ENCODE peak calls at places on chromosomes 13 and 19, in ten cellular contexts. O, R, A, T, Z, S, X, W, P and M are unnamed samples.

GRCh38 chr13:28268800-28269223 is 130.5 kb downstream of the PAN3 start:
- DNase-seq in S (no peak), X (no peak), O (no peak), Z (no peak), R (no peak), T (no peak), W (peak; percentile 73), P (no peak), A (no peak), M (no peak)

GRCh38 chr19:11499890-11500420 is 5.7 kb downstream of the ZNF653 start:
- DNase-seq in X (no peak), P (no peak), S (no peak), R (no peak), T (no peak), O (no peak), Z (no peak), A (no peak), W (no peak), M (no peak)

GRCh38 chr13:110097013-110097412 is 209.9 kb downstream of the COL4A1 start:
- DNase-seq in Z (no peak), S (no peak), O (no peak), P (no peak), A (no peak), T (no peak), R (no peak), X (no peak), W (no peak), M (no peak)

GRCh38 chr13:83184819-83185218 is 697.5 kb downstream of the SLITRK1 start:
- DNase-seq in O (no peak), W (no peak), S (no peak), R (no peak), Z (no peak), T (no peak), P (no peak), A (no peak), X (no peak), M (no peak)

GRCh38 chr13:78827471-78827870 is 168.5 kb upstream of the OBI1 start:
- DNase-seq in R (no peak), T (no peak), W (no peak), A (no peak), O (no peak), S (no peak), P (no peak), Z (no peak), X (no peak), M (no peak)

GRCh38 chr13:49225358-49226042 is 5.4 kb downstream of the MLNR start:
- DNase-seq in R (no peak), O (no peak), S (no peak), Z (no peak), A (no peak), W (no peak), T (no peak), X (no peak), P (no peak), M (no peak)

GRCh38 chr13:110617326-110618072 is 2.2 kb downstream of the NAXD start:
- DNase-seq in A (no peak), X (no peak), T (peak; percentile 59), O (peak; percentile 53), S (no peak), W (no peak), Z (peak; percentile 44), P (no peak), R (no peak), M (peak; percentile 66)

GRCh38 chr13:80727321-80727975 is 386.5 kb upstream of the SPRY2 start:
- DNase-seq in P (no peak), R (no peak), T (no peak), O (no peak), X (no peak), S (no peak), W (no peak), Z (no peak), A (no peak), M (no peak)

GRCh38 chr19:38667552-38668205 is 20.2 kb downstream of the ACTN4 start:
- DNase-seq in X (no peak), O (no peak), Z (peak; percentile 44), S (no peak), A (no peak), W (peak; percentile 67), T (no peak), P (no peak), R (no peak), M (no peak)

GRCh38 chr19:49469828-49470614 is 4.0 kb upstream of the FLT3LG start:
- DNase-seq in A (peak; percentile 93), X (no peak), W (peak; percentile 69), O (no peak), S (peak; percentile 84), R (peak; percentile 60), Z (peak; percentile 22), P (no peak), T (peak; percentile 72), M (peak; percentile 57)

GRCh38 chr19:6125571-6125989 is 9.9 kb upstream of the ACSBG2 start:
- DNase-seq in O (peak; percentile 69), S (peak; percentile 68), T (peak; percentile 71), X (peak; percentile 67), A (peak; percentile 75), R (peak; percentile 39), W (peak; percentile 69), P (peak; percentile 82), Z (peak; percentile 71), M (peak; percentile 54)

GRCh38 chr19:13260883-13261653 is 110.9 kb downstream of the IER2 start:
- DNase-seq in W (no peak), Z (peak; percentile 95), O (no peak), A (peak; percentile 31), R (no peak), X (no peak), S (no peak), T (no peak), P (no peak), M (no peak)

GRCh38 chr19:10468133-10468532 is 35.0 kb downstream of the KEAP1 start:
- DNase-seq in X (no peak), R (no peak), P (no peak), Z (no peak), T (no peak), W (no peak), S (no peak), A (no peak), O (no peak), M (no peak)

GRCh38 chr13:71460179-71460578 is 406.8 kb downstream of the DACH1 start:
- DNase-seq in W (no peak), Z (no peak), T (no peak), R (no peak), X (no peak), A (no peak), S (no peak), O (no peak), P (no peak), M (no peak)

GRCh38 chr19:13670846-13671245 is 93.5 kb upstream of the MRI1 start:
- DNase-seq in X (peak; percentile 19), W (no peak), Z (no peak), A (no peak), T (no peak), P (no peak), O (no peak), R (no peak), S (no peak), M (no peak)

GRCh38 chr13:98065468-98065867 is 77.4 kb upstream of the FARP1 start:
- DNase-seq in O (no peak), A (no peak), S (no peak), P (no peak), T (no peak), W (no peak), R (no peak), X (no peak), Z (no peak), M (no peak)

GRCh38 chr13:26998265-26998664 is 173.3 kb downstream of the USP12 start:
- DNase-seq in T (no peak), X (no peak), W (no peak), S (no peak), R (no peak), O (no peak), Z (no peak), A (no peak), P (no peak), M (no peak)

GRCh38 chr19:16096281-16096855 is 15.3 kb upstream of the RAB8A start:
- DNase-seq in T (no peak), W (no peak), A (no peak), O (no peak), Z (no peak), R (no peak), S (no peak), P (no peak), X (no peak), M (no peak)

GRCh38 chr13:75468098-75468497 is 13.9 kb downstream of the TBC1D4 start:
- DNase-seq in W (no peak), X (no peak), R (no peak), S (no peak), P (no peak), A (no peak), Z (no peak), O (no peak), T (no peak), M (no peak)

GRCh38 chr19:55113570-55114039 is 3.8 kb downstream of the PPP1R12C start:
- DNase-seq in A (no peak), W (peak; percentile 78), R (no peak), P (peak; percentile 91), S (no peak), T (peak; percentile 81), X (no peak), Z (peak; percentile 95), O (peak; percentile 60), M (peak; percentile 71)

GRCh38 chr19:55255618-55256423 is 3.0 kb downstream of the PPP6R1 start:
- DNase-seq in T (peak; percentile 42), A (peak; percentile 69), Z (no peak), W (peak; percentile 53), S (peak; percentile 54), O (no peak), P (no peak), X (no peak), R (no peak), M (no peak)

GRCh38 chr19:17777840-17778620 is 16.9 kb upstream of the B3GNT3 start:
- DNase-seq in R (peak; percentile 19), P (peak; percentile 86), Z (peak; percentile 61), X (no peak), W (peak; percentile 63), O (peak; percentile 96), A (peak; percentile 56), S (no peak), T (peak; percentile 80), M (peak; percentile 91)

GRCh38 chr13:65472336-65472735 is 1757.8 kb downstream of the PCDH9 start:
- DNase-seq in W (no peak), R (no peak), Z (no peak), S (no peak), X (no peak), T (no peak), P (no peak), O (no peak), A (no peak), M (no peak)

GRCh38 chr13:113021391-113021790 is 52.4 kb downstream of the MCF2L start:
- DNase-seq in O (no peak), Z (no peak), W (no peak), X (no peak), A (no peak), T (no peak), R (no peak), S (no peak), P (no peak), M (no peak)

GRCh38 chr19:2902590-2903218 is 2.0 kb downstream of the ZNF57 start:
- DNase-seq in X (no peak), S (no peak), T (no peak), R (no peak), A (no peak), Z (no peak), W (no peak), O (no peak), P (no peak), M (no peak)

GRCh38 chr19:11204943-11205349 is 7.6 kb upstream of the KANK2 start:
- DNase-seq in W (no peak), O (no peak), P (no peak), R (no peak), Z (no peak), T (no peak), X (no peak), S (no peak), A (no peak), M (no peak)

GRCh38 chr19:46659151-46660007 is 1.6 kb downstream of the DACT3 start:
- DNase-seq in P (no peak), X (no peak), S (no peak), A (peak; percentile 25), Z (peak; percentile 41), T (peak; percentile 31), R (no peak), O (peak; percentile 38), W (no peak), M (peak; percentile 61)

GRCh38 chr19:4365341-4365740 is 22.0 kb downstream of the MPND start:
- DNase-seq in S (no peak), Z (no peak), W (no peak), X (no peak), R (no peak), T (no peak), A (no peak), O (peak; percentile 57), P (no peak), M (peak; percentile 60)